ENCODE peak calls at places on chromosomes 12 and 14, in nine cellular contexts. R is small intestine; M is stimulated activated naive CD4-positive, alpha-beta T cell treated with Interleukin-2 at 50 U/mL for 16 hours; K is stimulated activated CD4-positive, alpha-beta T cell treated with anti-CD3 and anti-CD28 coated beads, TNF-alpha, amount 100 ng/mL, for 48 hours; G is LHCN-M2; D is osteocyte; W is activated CD4-positive, alpha-beta T cell treated with anti-CD3 and anti-CD28 coated beads, Interleukin-2, amount 10 ng/mL, durations not matched to agents 7 days and 5 days; I is GM23248; F is transverse colon. P is an unnamed sample.

GRCh38 chr12:118307069-118307954 is 65.4 kb downstream of the TAOK3 start:
- DNase-seq in M (peak; percentile 54), W (peak; percentile 6), I (peak; percentile 95), F (no peak), D (no peak), G (peak; percentile 94), R (no peak), K (peak; percentile 27), P (peak; percentile 64)

GRCh38 chr12:2336409-2336829 is 283.6 kb downstream of the CACNA1C start:
- DNase-seq in I (peak; percentile 96), F (no peak), G (peak; percentile 93), D (no peak), K (no peak), R (no peak), M (no peak), W (no peak), P (no peak)

GRCh38 chr14:79587194-79587593 is 624.1 kb downstream of the DIO2 start:
- DNase-seq in D (no peak), G (no peak), I (no peak), K (no peak), W (no peak), F (no peak), R (no peak), M (no peak), P (no peak)

GRCh38 chr14:64447890-64448667 is 17.2 kb upstream of the AKAP5 start:
- DNase-seq in I (no peak), K (no peak), F (no peak), W (no peak), M (no peak), D (peak; percentile 49), R (peak; percentile 12), G (no peak), P (no peak)

GRCh38 chr12:29314421-29314820 is 66.6 kb downstream of the ERGIC2 start:
- DNase-seq in D (no peak), M (no peak), F (no peak), R (no peak), G (no peak), K (no peak), I (no peak), W (no peak), P (no peak)

GRCh38 chr12:119247720-119248043 is 69.0 kb downstream of the HSPB8 start:
- DNase-seq in F (no peak), K (no peak), G (no peak), W (no peak), R (no peak), D (no peak), M (no peak), I (no peak), P (no peak)

GRCh38 chr14:46747253-46747652 is 95.7 kb upstream of the RPL10L start:
- DNase-seq in W (no peak), R (no peak), G (no peak), I (no peak), M (no peak), K (no peak), D (no peak), F (no peak), P (no peak)

GRCh38 chr14:95520346-95520745 is 3.9 kb upstream of the SYNE3 start:
- DNase-seq in D (no peak), K (no peak), I (no peak), F (no peak), G (no peak), R (no peak), W (no peak), M (no peak), P (peak; percentile 36)

GRCh38 chr14:94050231-94050880 is 24.2 kb downstream of the OTUB2 start:
- DNase-seq in W (no peak), K (no peak), I (no peak), R (no peak), G (no peak), F (no peak), M (no peak), D (peak; percentile 32), P (peak; percentile 10)

GRCh38 chr12:51521554-51522276 is 69.3 kb upstream of the SCN8A start:
- DNase-seq in I (no peak), W (no peak), R (no peak), D (no peak), K (no peak), G (peak; percentile 38), M (no peak), F (no peak), P (no peak)

GRCh38 chr14:94771906-94772468 is 2.1 kb upstream of the GSC start:
- DNase-seq in D (no peak), F (no peak), K (no peak), W (no peak), G (no peak), R (no peak), M (no peak), I (no peak), P (no peak)

P was measured in activated T-cell treated with anti-CD3 and anti-CD28 coated beads, Interleukin-2, amount 50 U/mL, for 48 hours.